ENCODE peak calls at places on chromosomes 5 and 9, in ten cellular contexts. One of them, this sample, is unnamed.

GRCh38 chr5:96054272-96055030 is 92.8 kb upstream of the ELL2 start:
- DNase-seq in AG04450: no peak
- DNase-seq in NB4: no peak
- DNase-seq in mesothelial cell of epicardium: no peak
- DNase-seq in choroid plexus epithelial cell: no peak
- DNase-seq in upper lobe of left lung: no peak
- DNase-seq in heart right ventricle: no peak
- DNase-seq in brain microvascular endothelial cell: no peak
- DNase-seq in astrocyte of the spinal cord: no peak
- DNase-seq in esophagus squamous epithelium: no peak
- DNase-seq in this sample: no peak

GRCh38 chr5:139406960-139407359 is 3.1 kb upstream of the SPATA24 start:
- DNase-seq in AG04450: no peak
- DNase-seq in NB4: no peak
- DNase-seq in mesothelial cell of epicardium: no peak
- DNase-seq in choroid plexus epithelial cell: no peak
- DNase-seq in upper lobe of left lung: no peak
- DNase-seq in heart right ventricle: no peak
- DNase-seq in brain microvascular endothelial cell: no peak
- DNase-seq in astrocyte of the spinal cord: no peak
- DNase-seq in esophagus squamous epithelium: no peak
- DNase-seq in this sample: no peak

GRCh38 chr9:119252671-119253299 is 116.5 kb downstream of the BRINP1 start:
- DNase-seq in AG04450: no peak
- DNase-seq in NB4: no peak
- DNase-seq in mesothelial cell of epicardium: no peak
- DNase-seq in choroid plexus epithelial cell: no peak
- DNase-seq in upper lobe of left lung: no peak
- DNase-seq in heart right ventricle: no peak
- DNase-seq in brain microvascular endothelial cell: no peak
- DNase-seq in astrocyte of the spinal cord: no peak
- DNase-seq in esophagus squamous epithelium: no peak
- DNase-seq in this sample: no peak

GRCh38 chr9:76758476-76758875 is 5.8 kb upstream of the PCA3 start:
- DNase-seq in AG04450: no peak
- DNase-seq in NB4: no peak
- DNase-seq in mesothelial cell of epicardium: no peak
- DNase-seq in choroid plexus epithelial cell: no peak
- DNase-seq in upper lobe of left lung: no peak
- DNase-seq in heart right ventricle: no peak
- DNase-seq in brain microvascular endothelial cell: no peak
- DNase-seq in astrocyte of the spinal cord: peak
- DNase-seq in esophagus squamous epithelium: no peak
- DNase-seq in this sample: no peak

GRCh38 chr9:124726886-124727285 is 44.2 kb downstream of the NR6A1 start:
- DNase-seq in AG04450: no peak
- DNase-seq in NB4: no peak
- DNase-seq in mesothelial cell of epicardium: no peak
- DNase-seq in choroid plexus epithelial cell: no peak
- DNase-seq in upper lobe of left lung: no peak
- DNase-seq in heart right ventricle: no peak
- DNase-seq in brain microvascular endothelial cell: no peak
- DNase-seq in astrocyte of the spinal cord: no peak
- DNase-seq in esophagus squamous epithelium: no peak
- DNase-seq in this sample: no peak

GRCh38 chr5:38151878-38152277 is 106.5 kb upstream of the EGFLAM start:
- DNase-seq in AG04450: no peak
- DNase-seq in NB4: no peak
- DNase-seq in mesothelial cell of epicardium: no peak
- DNase-seq in choroid plexus epithelial cell: no peak
- DNase-seq in upper lobe of left lung: no peak
- DNase-seq in heart right ventricle: no peak
- DNase-seq in brain microvascular endothelial cell: no peak
- DNase-seq in astrocyte of the spinal cord: no peak
- DNase-seq in esophagus squamous epithelium: no peak
- DNase-seq in this sample: no peak

GRCh38 chr9:136626740-136627642 is 35.7 kb upstream of the EGFL7 start:
- DNase-seq in AG04450: no peak
- DNase-seq in NB4: no peak
- DNase-seq in mesothelial cell of epicardium: no peak
- DNase-seq in choroid plexus epithelial cell: no peak
- DNase-seq in upper lobe of left lung: peak
- DNase-seq in heart right ventricle: peak
- DNase-seq in brain microvascular endothelial cell: no peak
- DNase-seq in astrocyte of the spinal cord: no peak
- DNase-seq in esophagus squamous epithelium: no peak
- DNase-seq in this sample: no peak

GRCh38 chr9:77841739-77842386 is 189.7 kb downstream of the GNAQ start:
- DNase-seq in AG04450: no peak
- DNase-seq in NB4: peak
- DNase-seq in mesothelial cell of epicardium: no peak
- DNase-seq in choroid plexus epithelial cell: no peak
- DNase-seq in upper lobe of left lung: no peak
- DNase-seq in heart right ventricle: no peak
- DNase-seq in brain microvascular endothelial cell: no peak
- DNase-seq in astrocyte of the spinal cord: no peak
- DNase-seq in esophagus squamous epithelium: no peak
- DNase-seq in this sample: no peak

GRCh38 chr5:150619359-150620230 is 20.9 kb upstream of the SYNPO start:
- DNase-seq in AG04450: peak
- DNase-seq in NB4: no peak
- DNase-seq in mesothelial cell of epicardium: no peak
- DNase-seq in choroid plexus epithelial cell: no peak
- DNase-seq in upper lobe of left lung: peak
- DNase-seq in heart right ventricle: peak
- DNase-seq in brain microvascular endothelial cell: no peak
- DNase-seq in astrocyte of the spinal cord: peak
- DNase-seq in esophagus squamous epithelium: no peak
- DNase-seq in this sample: no peak

GRCh38 chr5:76372320-76373054 is 30.6 kb upstream of the IQGAP2 start:
- DNase-seq in AG04450: peak
- DNase-seq in NB4: peak
- DNase-seq in mesothelial cell of epicardium: no peak
- DNase-seq in choroid plexus epithelial cell: peak
- DNase-seq in upper lobe of left lung: peak
- DNase-seq in heart right ventricle: no peak
- DNase-seq in brain microvascular endothelial cell: peak
- DNase-seq in astrocyte of the spinal cord: peak
- DNase-seq in esophagus squamous epithelium: no peak
- DNase-seq in this sample: no peak

GRCh38 chr9:89177401-89178161 is 1.0 kb downstream of the SHC3 start:
- DNase-seq in AG04450: no peak
- DNase-seq in NB4: no peak
- DNase-seq in mesothelial cell of epicardium: peak
- DNase-seq in choroid plexus epithelial cell: peak
- DNase-seq in upper lobe of left lung: peak
- DNase-seq in heart right ventricle: no peak
- DNase-seq in brain microvascular endothelial cell: no peak
- DNase-seq in astrocyte of the spinal cord: peak
- DNase-seq in esophagus squamous epithelium: no peak
- DNase-seq in this sample: no peak

GRCh38 chr5:66796306-66797292 is 200.4 kb downstream of the MAST4 start:
- DNase-seq in AG04450: no peak
- DNase-seq in NB4: no peak
- DNase-seq in mesothelial cell of epicardium: no peak
- DNase-seq in choroid plexus epithelial cell: peak
- DNase-seq in upper lobe of left lung: no peak
- DNase-seq in heart right ventricle: no peak
- DNase-seq in brain microvascular endothelial cell: peak
- DNase-seq in astrocyte of the spinal cord: peak
- DNase-seq in esophagus squamous epithelium: no peak
- DNase-seq in this sample: no peak

GRCh38 chr5:68730220-68731010 is 363.4 kb upstream of the SLC30A5 start:
- DNase-seq in AG04450: peak
- DNase-seq in NB4: no peak
- DNase-seq in mesothelial cell of epicardium: no peak
- DNase-seq in choroid plexus epithelial cell: peak
- DNase-seq in upper lobe of left lung: no peak
- DNase-seq in heart right ventricle: peak
- DNase-seq in brain microvascular endothelial cell: peak
- DNase-seq in astrocyte of the spinal cord: peak
- DNase-seq in esophagus squamous epithelium: no peak
- DNase-seq in this sample: no peak

GRCh38 chr9:75210215-75210614 is 121.9 kb downstream of the OSTF1 start:
- DNase-seq in AG04450: no peak
- DNase-seq in NB4: no peak
- DNase-seq in mesothelial cell of epicardium: no peak
- DNase-seq in choroid plexus epithelial cell: no peak
- DNase-seq in upper lobe of left lung: no peak
- DNase-seq in heart right ventricle: no peak
- DNase-seq in brain microvascular endothelial cell: no peak
- DNase-seq in astrocyte of the spinal cord: no peak
- DNase-seq in esophagus squamous epithelium: no peak
- DNase-seq in this sample: no peak

GRCh38 chr5:56060276-56061110 is 65.7 kb upstream of the IL6ST start:
- DNase-seq in AG04450: no peak
- DNase-seq in NB4: no peak
- DNase-seq in mesothelial cell of epicardium: no peak
- DNase-seq in choroid plexus epithelial cell: no peak
- DNase-seq in upper lobe of left lung: no peak
- DNase-seq in heart right ventricle: no peak
- DNase-seq in brain microvascular endothelial cell: no peak
- DNase-seq in astrocyte of the spinal cord: no peak
- DNase-seq in esophagus squamous epithelium: no peak
- DNase-seq in this sample: no peak

GRCh38 chr5:53035868-53036381 is 46.8 kb downstream of the ITGA2 start:
- DNase-seq in AG04450: no peak
- DNase-seq in NB4: peak
- DNase-seq in mesothelial cell of epicardium: no peak
- DNase-seq in choroid plexus epithelial cell: peak
- DNase-seq in upper lobe of left lung: no peak
- DNase-seq in heart right ventricle: no peak
- DNase-seq in brain microvascular endothelial cell: peak
- DNase-seq in astrocyte of the spinal cord: no peak
- DNase-seq in esophagus squamous epithelium: no peak
- DNase-seq in this sample: no peak
- TF ChIP-seq CTCF in AG04450: peak
- TF ChIP-seq CTCF in NB4: peak
- TF ChIP-seq CTCF in mesothelial cell of epicardium: no peak
- TF ChIP-seq CTCF in choroid plexus epithelial cell: peak
- TF ChIP-seq CTCF in upper lobe of left lung: peak
- TF ChIP-seq CTCF in heart right ventricle: peak
- TF ChIP-seq CTCF in brain microvascular endothelial cell: peak
- TF ChIP-seq CTCF in astrocyte of the spinal cord: peak
- TF ChIP-seq CTCF in esophagus squamous epithelium: no peak
- TF ChIP-seq CTCF in this sample: peak

DNA sequence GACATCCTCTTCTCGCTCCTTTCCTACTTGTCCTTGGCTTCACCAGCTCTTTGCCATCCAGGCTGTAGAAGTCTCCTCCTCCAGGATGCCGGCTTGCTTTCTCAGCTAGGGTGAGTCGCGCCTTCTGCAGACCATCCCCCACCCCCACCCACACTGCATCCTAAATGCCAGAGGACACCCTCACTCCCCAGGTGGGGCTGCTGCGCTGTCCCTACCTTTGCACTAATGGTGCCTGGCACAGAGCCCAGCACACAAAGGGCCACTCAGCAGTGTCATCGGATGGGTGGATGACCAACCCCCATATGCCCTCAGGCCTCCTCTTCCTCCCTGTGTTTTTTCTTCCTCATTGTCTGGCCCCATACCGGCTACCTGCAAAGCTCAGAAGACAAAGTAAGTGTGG is 14.8 kb downstream of the IL9 start:
- DNase-seq in AG04450: no peak
- DNase-seq in NB4: no peak
- DNase-seq in mesothelial cell of epicardium: peak
- DNase-seq in choroid plexus epithelial cell: no peak
- DNase-seq in upper lobe of left lung: no peak
- DNase-seq in heart right ventricle: no peak
- DNase-seq in brain microvascular endothelial cell: no peak
- DNase-seq in astrocyte of the spinal cord: no peak
- DNase-seq in esophagus squamous epithelium: no peak
- DNase-seq in this sample: no peak
- TF ChIP-seq CTCF in AG04450: no peak
- TF ChIP-seq CTCF in NB4: no peak
- TF ChIP-seq CTCF in mesothelial cell of epicardium: no peak
- TF ChIP-seq CTCF in choroid plexus epithelial cell: no peak
- TF ChIP-seq CTCF in upper lobe of left lung: no peak
- TF ChIP-seq CTCF in heart right ventricle: no peak
- TF ChIP-seq CTCF in brain microvascular endothelial cell: no peak
- TF ChIP-seq CTCF in astrocyte of the spinal cord: no peak
- TF ChIP-seq CTCF in esophagus squamous epithelium: no peak
- TF ChIP-seq CTCF in this sample: no peak

GRCh38 chr9:126386088-126386487 is 59.5 kb downstream of the MVB12B start:
- DNase-seq in AG04450: no peak
- DNase-seq in NB4: peak
- DNase-seq in mesothelial cell of epicardium: no peak
- DNase-seq in choroid plexus epithelial cell: peak
- DNase-seq in upper lobe of left lung: no peak
- DNase-seq in heart right ventricle: no peak
- DNase-seq in brain microvascular endothelial cell: no peak
- DNase-seq in astrocyte of the spinal cord: no peak
- DNase-seq in esophagus squamous epithelium: no peak
- DNase-seq in this sample: no peak
- TF ChIP-seq CTCF in AG04450: peak
- TF ChIP-seq CTCF in NB4: peak
- TF ChIP-seq CTCF in mesothelial cell of epicardium: no peak
- TF ChIP-seq CTCF in choroid plexus epithelial cell: peak
- TF ChIP-seq CTCF in upper lobe of left lung: no peak
- TF ChIP-seq CTCF in heart right ventricle: no peak
- TF ChIP-seq CTCF in brain microvascular endothelial cell: peak
- TF ChIP-seq CTCF in astrocyte of the spinal cord: peak
- TF ChIP-seq CTCF in esophagus squamous epithelium: no peak
- TF ChIP-seq CTCF in this sample: peak

DNA sequence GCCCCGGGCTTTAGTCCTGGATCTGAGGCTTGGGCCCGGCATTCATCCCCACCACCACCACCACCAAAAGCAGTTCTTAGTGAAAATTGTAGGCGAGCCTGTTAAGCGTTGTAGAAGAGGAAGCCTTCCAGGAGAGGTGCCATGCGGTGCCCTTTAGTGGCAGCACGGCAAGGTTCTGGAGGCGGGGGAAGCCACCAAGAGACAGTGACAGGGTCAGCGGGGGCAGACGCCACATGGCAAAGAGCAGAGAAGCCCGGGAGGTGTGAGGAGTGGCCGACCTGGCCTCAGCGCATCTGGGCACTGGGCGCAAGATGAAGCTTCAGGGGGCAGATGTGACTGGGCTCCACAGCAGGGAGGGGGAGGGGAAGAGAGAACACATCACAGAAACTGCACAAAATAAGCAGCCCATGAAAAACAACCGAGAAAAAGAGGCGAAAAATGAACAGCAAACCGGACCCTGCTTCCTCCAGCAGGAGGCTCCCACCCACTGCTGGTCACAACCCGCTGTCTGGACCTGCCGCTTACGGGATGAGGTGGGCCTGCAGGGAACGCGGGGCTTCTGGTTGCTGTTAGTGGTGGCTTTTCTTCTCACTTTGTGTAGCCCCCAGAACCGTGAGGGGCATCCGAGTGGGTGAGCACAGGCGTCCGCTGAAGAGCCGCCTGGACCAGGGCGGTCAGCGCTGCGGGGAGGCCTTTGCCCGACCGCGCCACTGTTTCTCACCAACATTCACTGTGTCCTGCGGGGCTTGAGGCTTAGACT is 4.3 kb downstream of the LRRC14B start:
- DNase-seq in AG04450: no peak
- DNase-seq in NB4: no peak
- DNase-seq in mesothelial cell of epicardium: no peak
- DNase-seq in choroid plexus epithelial cell: peak
- DNase-seq in upper lobe of left lung: no peak
- DNase-seq in heart right ventricle: no peak
- DNase-seq in brain microvascular endothelial cell: no peak
- DNase-seq in astrocyte of the spinal cord: no peak
- DNase-seq in esophagus squamous epithelium: no peak
- DNase-seq in this sample: peak
- TF ChIP-seq CTCF in AG04450: peak
- TF ChIP-seq CTCF in NB4: no peak
- TF ChIP-seq CTCF in mesothelial cell of epicardium: no peak
- TF ChIP-seq CTCF in choroid plexus epithelial cell: peak
- TF ChIP-seq CTCF in upper lobe of left lung: no peak
- TF ChIP-seq CTCF in heart right ventricle: no peak
- TF ChIP-seq CTCF in brain microvascular endothelial cell: peak
- TF ChIP-seq CTCF in astrocyte of the spinal cord: peak
- TF ChIP-seq CTCF in esophagus squamous epithelium: no peak
- TF ChIP-seq CTCF in this sample: peak